ENCODE peak calls at places on chromosomes 6 and 20, in seven cellular contexts. Z is stomach, C is cardiac muscle cell, M is brain microvascular endothelial cell, A is ovary, K is fibroblast of lung, R is SK-N-SH. D is an unnamed sample.

GRCh38 chr6:156848533-156848932 is 71.4 kb downstream of the ARID1B start:
- DNase-seq in R (peak), C (peak), M (no peak), A (peak), Z (no peak), K (peak), D (peak)

GRCh38 chr20:50482396-50482890 is 27.7 kb upstream of the PTPN1 start:
- DNase-seq in Z (no peak), A (no peak), K (no peak), M (no peak), C (no peak), R (no peak), D (no peak)

GRCh38 chr6:48765352-48765961 is 654.5 kb upstream of the PTCHD4 start:
- DNase-seq in K (peak), A (no peak), R (peak), M (peak), C (peak), Z (peak), D (no peak)

GRCh38 chr6:148746363-148747144 is at the start of gene UST:
- DNase-seq in R (peak), A (peak), K (peak), C (peak), M (peak), Z (peak), D (peak)

GRCh38 chr6:134114489-134114888 is 62.1 kb upstream of the SLC2A12 start:
- DNase-seq in C (no peak), M (no peak), R (no peak), A (no peak), K (no peak), Z (no peak), D (no peak)

GRCh38 chr6:21593412-21593926 is at the start of gene SOX4:
- DNase-seq in Z (peak), M (peak), C (peak), R (peak), A (peak), K (peak), D (peak)

GRCh38 chr6:36402481-36402880 is 15.0 kb upstream of the ETV7 start:
- DNase-seq in C (no peak), M (no peak), A (no peak), K (no peak), R (no peak), Z (no peak), D (no peak)

GRCh38 chr20:59453634-59454241 is 150.6 kb upstream of the PHACTR3 start:
- DNase-seq in C (no peak), M (no peak), R (no peak), A (no peak), K (no peak), Z (no peak), D (no peak)

GRCh38 chr20:11234181-11234969 is 560.6 kb upstream of the JAG1 start:
- DNase-seq in K (no peak), M (no peak), A (no peak), Z (no peak), C (no peak), R (no peak), D (no peak)

GRCh38 chr6:151502499-151502898 is 8.7 kb downstream of the CCDC170 start:
- DNase-seq in K (peak), C (peak), A (no peak), Z (no peak), R (no peak), M (no peak), D (no peak)

GRCh38 chr6:41780623-41781301 is at the start of gene PRICKLE4:
- DNase-seq in A (peak), Z (peak), C (peak), R (peak), M (no peak), K (no peak), D (no peak)

GRCh38 chr6:10416516-10416862 is 1.6 kb upstream of the TFAP2A start:
- DNase-seq in K (no peak), C (no peak), M (no peak), A (no peak), R (no peak), Z (no peak), D (no peak)

GRCh38 chr6:10418361-10418861 is 3.5 kb upstream of the TFAP2A start:
- DNase-seq in K (no peak), C (no peak), M (no peak), R (no peak), A (no peak), Z (no peak), D (no peak)

GRCh38 chr6:10415593-10416480 is 963 bp upstream of the TFAP2A start:
- DNase-seq in K (no peak), M (no peak), C (no peak), Z (no peak), R (no peak), A (no peak), D (no peak)

GRCh38 chr6:10417681-10418104 is 2.8 kb upstream of the TFAP2A start:
- DNase-seq in Z (no peak), C (no peak), K (no peak), R (no peak), A (no peak), M (no peak), D (no peak)

DNA sequence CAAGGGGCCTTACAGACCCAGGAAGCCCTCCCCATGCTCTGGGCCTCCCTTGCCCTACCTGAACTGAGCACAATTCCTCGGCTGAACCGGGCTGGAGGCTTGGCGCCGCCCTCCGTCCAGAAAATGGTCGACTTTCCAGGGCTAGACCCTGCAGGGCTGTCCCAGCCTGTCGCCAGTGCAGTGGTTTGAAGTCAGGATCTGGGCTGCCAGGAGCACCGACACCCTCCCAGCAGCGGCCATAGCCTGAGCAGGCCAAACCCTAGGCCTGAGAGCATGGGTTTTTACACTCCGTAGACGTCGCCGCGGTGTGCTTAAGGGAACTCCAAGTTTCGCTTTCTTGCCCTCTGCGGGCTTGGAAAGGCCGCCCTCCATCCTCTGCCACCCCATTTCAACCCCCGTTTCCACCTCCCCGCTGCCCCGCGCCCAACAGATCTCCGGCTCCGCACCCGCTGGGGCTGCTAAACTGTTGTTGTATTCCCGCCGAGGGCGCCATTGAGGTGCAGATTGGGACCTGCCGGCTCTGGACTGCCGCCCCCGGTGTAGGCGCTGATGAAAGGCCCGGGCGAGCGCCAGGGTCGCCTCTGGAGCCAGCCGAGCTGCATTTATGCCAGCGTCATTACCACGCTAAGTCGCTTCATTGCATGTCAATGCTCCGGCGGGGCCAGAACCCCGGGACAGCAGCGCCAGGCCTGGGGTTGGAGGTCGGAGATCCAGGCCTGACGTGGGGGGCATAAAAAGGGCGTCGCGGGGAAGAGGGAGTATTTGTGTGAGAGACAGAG is 2.2 kb upstream of the TFAP2A start:
- DNase-seq in A (no peak), C (no peak), K (no peak), Z (no peak), R (no peak), M (no peak), D (no peak)
- H3K4me3 ChIP-seq in A (no peak), C (peak), K (no peak), Z (no peak), R (no peak), M (no peak), D (no peak)

GRCh38 chr20:56826306-56826970 is 197.3 kb downstream of the TFAP2C start:
- DNase-seq in Z (no peak), R (no peak), A (no peak), C (peak), M (no peak), K (no peak), D (no peak)
- H3K4me3 ChIP-seq in Z (no peak), R (no peak), A (no peak), C (no peak), M (no peak), K (no peak), D (no peak)

GRCh38 chr6:82015043-82015442 is 232.5 kb downstream of the IBTK start:
- DNase-seq in A (no peak), C (no peak), Z (no peak), K (no peak), M (peak), R (no peak), D (no peak)
- H3K4me3 ChIP-seq in A (no peak), C (no peak), Z (no peak), K (no peak), M (no peak), R (no peak), D (no peak)

GRCh38 chr6:75202676-75203131 is 3.1 kb downstream of the COL12A1 start:
- DNase-seq in K (peak), A (peak), M (no peak), Z (no peak), R (peak), C (peak), D (no peak)

GRCh38 chr6:75204222-75204958 is 1.5 kb downstream of the COL12A1 start:
- DNase-seq in C (peak), M (peak), Z (peak), A (peak), K (peak), R (peak), D (peak)

GRCh38 chr6:75201901-75202672 is 3.8 kb downstream of the COL12A1 start:
- DNase-seq in Z (no peak), M (peak), A (peak), C (peak), R (peak), K (peak), D (no peak)

GRCh38 chr6:75204959-75205775 is 686 bp downstream of the COL12A1 start:
- DNase-seq in Z (no peak), C (peak), K (peak), R (peak), A (peak), M (peak), D (peak)

GRCh38 chr6:75203721-75204120 is 2.1 kb downstream of the COL12A1 start:
- DNase-seq in Z (no peak), R (no peak), A (peak), C (peak), M (no peak), K (peak), D (no peak)
- H3K4me3 ChIP-seq in Z (peak), R (no peak), A (peak), C (no peak), M (peak), K (peak), D (peak)

DNA sequence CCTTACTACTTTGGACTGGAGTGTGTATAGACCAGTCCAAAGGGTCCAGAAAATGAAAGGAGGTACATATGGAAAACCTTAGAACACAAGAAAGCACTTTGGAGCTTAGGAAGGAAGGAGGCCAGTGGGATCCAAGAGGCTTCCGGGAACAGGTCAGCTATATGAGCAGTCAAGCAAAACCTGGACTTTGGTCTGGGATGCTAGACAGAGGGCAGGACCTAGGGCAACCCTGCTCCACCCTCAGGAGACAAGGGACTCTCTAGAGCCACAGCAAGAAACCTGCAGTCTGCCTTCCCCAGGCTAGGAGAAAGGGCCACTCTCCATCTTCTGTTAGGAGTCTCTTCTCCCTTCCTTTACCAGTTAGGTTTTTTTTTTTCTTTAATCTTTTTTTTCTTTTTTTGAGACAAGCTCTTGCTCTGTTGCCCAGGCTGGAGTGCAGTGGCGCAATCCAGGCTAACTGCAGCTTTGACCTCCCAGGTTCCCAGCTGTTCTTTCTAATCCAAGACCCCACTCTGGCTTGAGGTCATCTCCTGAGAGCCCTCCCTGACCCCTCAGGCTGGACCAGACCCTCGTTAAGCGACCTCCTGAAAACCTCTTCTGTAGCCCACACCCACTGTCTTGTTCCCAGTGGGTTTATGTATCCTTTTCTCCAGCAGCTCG is 4.6 kb downstream of the KCNK5 start:
- DNase-seq in C (no peak), Z (no peak), A (peak), R (no peak), M (no peak), K (no peak), D (no peak)
- H3K4me3 ChIP-seq in C (no peak), Z (no peak), A (no peak), R (no peak), M (no peak), K (no peak), D (no peak)

GRCh38 chr20:45098096-45098773 is 2.7 kb downstream of the KCNS1 start:
- DNase-seq in M (peak), R (peak), C (peak), Z (peak), K (peak), A (no peak), D (no peak)
- H3K4me3 ChIP-seq in M (peak), R (no peak), C (no peak), Z (peak), K (no peak), A (no peak), D (peak)

GRCh38 chr6:111086685-111087084 is 618 bp upstream of the SLC16A10 start:
- DNase-seq in K (no peak), R (no peak), M (no peak), A (no peak), Z (no peak), C (no peak), D (no peak)
- H3K4me3 ChIP-seq in K (no peak), R (peak), M (peak), A (peak), Z (peak), C (peak), D (peak)

GRCh38 chr6:111732390-111732789 is 126.7 kb upstream of the TRAF3IP2 start:
- DNase-seq in Z (no peak), R (no peak), M (no peak), A (no peak), K (no peak), C (no peak), D (no peak)

GRCh38 chr6:111730835-111731234 is 125.2 kb upstream of the TRAF3IP2 start:
- DNase-seq in K (peak), R (no peak), A (no peak), C (no peak), M (no peak), Z (peak), D (no peak)

GRCh38 chr6:111727798-111728197 is 122.1 kb upstream of the TRAF3IP2 start:
- DNase-seq in R (peak), M (no peak), Z (no peak), A (no peak), K (peak), C (peak), D (no peak)

GRCh38 chr6:111734068-111734825 is 128.6 kb upstream of the TRAF3IP2 start:
- DNase-seq in Z (no peak), M (no peak), C (no peak), R (no peak), K (peak), A (no peak), D (no peak)

GRCh38 chr6:111731404-111732195 is 125.9 kb upstream of the TRAF3IP2 start:
- DNase-seq in R (no peak), A (no peak), C (no peak), Z (no peak), M (no peak), K (no peak), D (no peak)
- H3K4me3 ChIP-seq in R (no peak), A (no peak), C (no peak), Z (no peak), M (no peak), K (no peak), D (no peak)

D was measured in skeletal muscle cell.